ENCODE peak calls at places on chromosomes 2 and 18, in seven cellular contexts. One of them, this sample, is unnamed.

GRCh38 chr2:11802782-11803191 is 56.4 kb downstream of the LPIN1 start:
- DNase-seq in HEK293T: no peak
- DNase-seq in posterior cingulate gyrus: no peak
- DNase-seq in small intestine: no peak
- DNase-seq in GM04504: no peak
- DNase-seq in neural crest cell: no peak
- DNase-seq in stimulated activated CD4-positive, alpha-beta T cell treated with anti-CD3 and anti-CD28 coated beads, TNF-alpha, amount 100 ng/mL, for 4 hours: no peak
- DNase-seq in this sample: no peak

GRCh38 chr2:31419386-31419785 is 4.8 kb upstream of the XDH start:
- DNase-seq in neural crest cell: no peak
- DNase-seq in posterior cingulate gyrus: no peak
- DNase-seq in stimulated activated CD4-positive, alpha-beta T cell treated with anti-CD3 and anti-CD28 coated beads, TNF-alpha, amount 100 ng/mL, for 4 hours: no peak
- DNase-seq in small intestine: no peak
- DNase-seq in HEK293T: no peak
- DNase-seq in GM04504: no peak
- DNase-seq in this sample: no peak

GRCh38 chr2:38862481-38862880 is 13.3 kb downstream of the DHX57 start:
- DNase-seq in GM04504: no peak
- DNase-seq in neural crest cell: no peak
- DNase-seq in small intestine: no peak
- DNase-seq in posterior cingulate gyrus: no peak
- DNase-seq in HEK293T: no peak
- DNase-seq in stimulated activated CD4-positive, alpha-beta T cell treated with anti-CD3 and anti-CD28 coated beads, TNF-alpha, amount 100 ng/mL, for 4 hours: no peak
- DNase-seq in this sample: no peak

GRCh38 chr2:237473474-237474453 is 13.3 kb upstream of the MLPH start:
- DNase-seq in small intestine: no peak
- DNase-seq in neural crest cell: no peak
- DNase-seq in HEK293T: no peak
- DNase-seq in stimulated activated CD4-positive, alpha-beta T cell treated with anti-CD3 and anti-CD28 coated beads, TNF-alpha, amount 100 ng/mL, for 4 hours: no peak
- DNase-seq in posterior cingulate gyrus: peak
- DNase-seq in GM04504: no peak
- DNase-seq in this sample: no peak

GRCh38 chr18:59144483-59144882 is 4.8 kb downstream of the SEC11C start:
- DNase-seq in neural crest cell: no peak
- DNase-seq in GM04504: no peak
- DNase-seq in small intestine: no peak
- DNase-seq in HEK293T: no peak
- DNase-seq in posterior cingulate gyrus: no peak
- DNase-seq in stimulated activated CD4-positive, alpha-beta T cell treated with anti-CD3 and anti-CD28 coated beads, TNF-alpha, amount 100 ng/mL, for 4 hours: no peak
- DNase-seq in this sample: no peak

GRCh38 chr2:71934595-71935263 is 212.9 kb downstream of the CYP26B1 start:
- DNase-seq in stimulated activated CD4-positive, alpha-beta T cell treated with anti-CD3 and anti-CD28 coated beads, TNF-alpha, amount 100 ng/mL, for 4 hours: no peak
- DNase-seq in posterior cingulate gyrus: no peak
- DNase-seq in small intestine: peak
- DNase-seq in neural crest cell: no peak
- DNase-seq in GM04504: peak
- DNase-seq in HEK293T: peak
- DNase-seq in this sample: no peak

GRCh38 chr18:6605115-6605869 is 124.2 kb upstream of the ARHGAP28 start:
- DNase-seq in posterior cingulate gyrus: no peak
- DNase-seq in small intestine: no peak
- DNase-seq in GM04504: peak
- DNase-seq in HEK293T: no peak
- DNase-seq in stimulated activated CD4-positive, alpha-beta T cell treated with anti-CD3 and anti-CD28 coated beads, TNF-alpha, amount 100 ng/mL, for 4 hours: no peak
- DNase-seq in neural crest cell: no peak
- DNase-seq in this sample: no peak

GRCh38 chr2:54708584-54709340 is 14.7 kb upstream of the EML6 start:
- DNase-seq in small intestine: peak
- DNase-seq in GM04504: no peak
- DNase-seq in posterior cingulate gyrus: peak
- DNase-seq in stimulated activated CD4-positive, alpha-beta T cell treated with anti-CD3 and anti-CD28 coated beads, TNF-alpha, amount 100 ng/mL, for 4 hours: peak
- DNase-seq in HEK293T: no peak
- DNase-seq in neural crest cell: no peak
- DNase-seq in this sample: no peak

GRCh38 chr2:106839849-106840595 is 45.9 kb downstream of the ST6GAL2 start:
- DNase-seq in neural crest cell: peak
- DNase-seq in GM04504: no peak
- DNase-seq in posterior cingulate gyrus: no peak
- DNase-seq in HEK293T: peak
- DNase-seq in stimulated activated CD4-positive, alpha-beta T cell treated with anti-CD3 and anti-CD28 coated beads, TNF-alpha, amount 100 ng/mL, for 4 hours: no peak
- DNase-seq in small intestine: no peak
- DNase-seq in this sample: no peak

GRCh38 chr2:190837991-190838390 is 42.6 kb upstream of the GLS start:
- DNase-seq in small intestine: no peak
- DNase-seq in posterior cingulate gyrus: no peak
- DNase-seq in HEK293T: no peak
- DNase-seq in GM04504: no peak
- DNase-seq in neural crest cell: no peak
- DNase-seq in stimulated activated CD4-positive, alpha-beta T cell treated with anti-CD3 and anti-CD28 coated beads, TNF-alpha, amount 100 ng/mL, for 4 hours: no peak
- DNase-seq in this sample: no peak

GRCh38 chr18:79547413-79548076 is 132.1 kb upstream of the CTDP1 start:
- DNase-seq in HEK293T: no peak
- DNase-seq in stimulated activated CD4-positive, alpha-beta T cell treated with anti-CD3 and anti-CD28 coated beads, TNF-alpha, amount 100 ng/mL, for 4 hours: no peak
- DNase-seq in small intestine: no peak
- DNase-seq in posterior cingulate gyrus: peak
- DNase-seq in neural crest cell: no peak
- DNase-seq in GM04504: no peak
- DNase-seq in this sample: no peak

GRCh38 chr2:96359866-96360265 is 24.3 kb downstream of the NCAPH start:
- DNase-seq in GM04504: no peak
- DNase-seq in neural crest cell: no peak
- DNase-seq in posterior cingulate gyrus: no peak
- DNase-seq in stimulated activated CD4-positive, alpha-beta T cell treated with anti-CD3 and anti-CD28 coated beads, TNF-alpha, amount 100 ng/mL, for 4 hours: no peak
- DNase-seq in HEK293T: no peak
- DNase-seq in small intestine: no peak
- DNase-seq in this sample: peak

GRCh38 chr2:74516070-74516633 is 1.9 kb downstream of the TLX2 start:
- DNase-seq in small intestine: peak
- DNase-seq in HEK293T: no peak
- DNase-seq in neural crest cell: no peak
- DNase-seq in GM04504: no peak
- DNase-seq in posterior cingulate gyrus: peak
- DNase-seq in stimulated activated CD4-positive, alpha-beta T cell treated with anti-CD3 and anti-CD28 coated beads, TNF-alpha, amount 100 ng/mL, for 4 hours: no peak
- DNase-seq in this sample: no peak

GRCh38 chr2:8489221-8489620 is 192.6 kb upstream of the ID2 start:
- DNase-seq in small intestine: no peak
- DNase-seq in stimulated activated CD4-positive, alpha-beta T cell treated with anti-CD3 and anti-CD28 coated beads, TNF-alpha, amount 100 ng/mL, for 4 hours: no peak
- DNase-seq in posterior cingulate gyrus: no peak
- DNase-seq in GM04504: no peak
- DNase-seq in HEK293T: no peak
- DNase-seq in neural crest cell: no peak
- DNase-seq in this sample: no peak

GRCh38 chr18:9552189-9552588 is 62.2 kb downstream of the PPP4R1 start:
- DNase-seq in neural crest cell: no peak
- DNase-seq in posterior cingulate gyrus: no peak
- DNase-seq in small intestine: no peak
- DNase-seq in HEK293T: no peak
- DNase-seq in stimulated activated CD4-positive, alpha-beta T cell treated with anti-CD3 and anti-CD28 coated beads, TNF-alpha, amount 100 ng/mL, for 4 hours: no peak
- DNase-seq in GM04504: no peak
- DNase-seq in this sample: no peak

GRCh38 chr2:96962567-96963203 is 23.7 kb downstream of the FAM178B start:
- DNase-seq in neural crest cell: no peak
- DNase-seq in posterior cingulate gyrus: peak
- DNase-seq in small intestine: peak
- DNase-seq in stimulated activated CD4-positive, alpha-beta T cell treated with anti-CD3 and anti-CD28 coated beads, TNF-alpha, amount 100 ng/mL, for 4 hours: no peak
- DNase-seq in HEK293T: no peak
- DNase-seq in GM04504: no peak
- DNase-seq in this sample: peak